ENCODE peak calls at places on chromosomes 5 and 9, in nine cellular contexts. H is mesenchymal stem cell; Q is CD8-positive, alpha-beta memory T cell; S is cardiac muscle cell; N is H1; E is lower lobe of right lung; A is heart left ventricle; X is left ventricle myocardium inferior; G is hepatocyte. M is an unnamed sample.

GRCh38 chr9:93992830-93993229 is 37.7 kb upstream of the BARX1 start:
- DNase-seq in H (no peak), Q (no peak), S (no peak), N (no peak), E (no peak), A (no peak), X (no peak), G (no peak), M (no peak)

GRCh38 chr9:134517069-134517680 is 124.4 kb upstream of the COL5A1 start:
- DNase-seq in H (no peak), Q (no peak), S (no peak), N (no peak), E (no peak), A (no peak), X (no peak), G (no peak), M (no peak)

GRCh38 chr9:36191290-36191645 is 547 bp downstream of the CLTA start:
- DNase-seq in H (peak; percentile 45), Q (peak; percentile 59), S (peak; percentile 41), N (no peak), E (peak; percentile 61), A (no peak), X (peak; percentile 41), G (peak; percentile 42), M (peak; percentile 35)

GRCh38 chr9:81787747-81788632 is 98.6 kb upstream of the TLE1 start:
- DNase-seq in H (peak; percentile 90), Q (no peak), S (peak; percentile 98), N (no peak), E (no peak), A (no peak), X (no peak), G (peak; percentile 78), M (peak; percentile 45)

GRCh38 chr9:137381501-137382443 is 41.2 kb downstream of the EXD3 start:
- DNase-seq in H (no peak), Q (peak; percentile 44), S (no peak), N (no peak), E (peak; percentile 36), A (no peak), X (no peak), G (no peak), M (no peak)

GRCh38 chr5:981466-981865 is 27.1 kb upstream of the NKD2 start:
- DNase-seq in H (no peak), Q (no peak), S (no peak), N (no peak), E (no peak), A (no peak), X (no peak), G (peak; percentile 5), M (no peak)

GRCh38 chr9:133644968-133645765 is 9.0 kb downstream of the DBH start:
- DNase-seq in H (no peak), Q (no peak), S (no peak), N (no peak), E (no peak), A (no peak), X (no peak), G (no peak), M (no peak)

GRCh38 chr9:19748278-19749126 is 40.3 kb downstream of the SLC24A2 start:
- DNase-seq in H (peak; percentile 7), Q (no peak), S (peak; percentile 63), N (no peak), E (no peak), A (no peak), X (no peak), G (no peak), M (no peak)

GRCh38 chr9:77392328-77392727 is 215.0 kb downstream of the VPS13A start:
- DNase-seq in H (no peak), Q (no peak), S (no peak), N (no peak), E (no peak), A (no peak), X (no peak), G (peak; percentile 37), M (peak; percentile 15)

GRCh38 chr9:121756477-121757285 is 105.2 kb downstream of the DAB2IP start:
- DNase-seq in H (no peak), Q (no peak), S (no peak), N (no peak), E (no peak), A (no peak), X (no peak), G (no peak), M (no peak)

DNA sequence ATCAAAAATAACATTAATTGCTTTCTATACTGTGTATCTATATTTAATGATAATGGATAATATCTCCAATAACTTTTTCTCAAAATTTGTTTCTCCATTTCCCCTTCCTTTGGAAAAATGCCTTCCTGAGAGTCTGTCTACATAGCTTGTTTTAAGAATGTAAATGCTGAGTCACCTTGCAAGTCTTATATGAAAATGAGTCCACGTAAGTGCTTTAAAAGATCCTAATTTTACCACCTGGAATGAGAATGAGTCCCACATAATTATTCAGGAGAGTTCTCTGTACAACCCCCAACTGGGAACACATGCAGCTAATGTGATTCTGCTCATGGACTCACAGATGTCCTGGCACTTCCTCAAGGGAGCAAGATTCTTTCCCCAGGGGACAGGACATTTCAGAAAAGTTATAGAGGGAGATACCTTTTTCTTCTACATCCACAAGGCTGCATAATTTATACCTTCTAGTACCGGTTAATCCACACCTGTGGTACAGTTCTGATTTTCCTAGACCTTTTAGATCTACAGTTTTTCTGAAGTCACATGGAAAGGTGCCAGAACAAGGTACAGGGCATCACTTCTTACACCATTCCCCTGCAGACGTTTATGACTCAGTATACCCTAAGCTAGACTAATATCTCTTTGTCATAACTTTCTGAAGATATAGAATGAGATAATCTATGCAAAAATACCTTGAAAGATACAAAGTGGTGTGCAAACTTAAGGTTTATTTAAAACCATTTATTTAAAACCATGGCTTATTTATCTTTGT is 314.1 kb downstream of the CETN3 start:
- DNase-seq in H (no peak), Q (no peak), S (no peak), N (no peak), E (no peak), A (no peak), X (no peak), G (no peak), M (no peak)
- H3K27ac ChIP-seq in H (no peak overlapping the region), Q (no peak overlapping the region), S (no peak overlapping the region), N (no peak overlapping the region), E (no peak overlapping the region), A (no peak overlapping the region), X (no peak overlapping the region), G (no peak overlapping the region), M (no peak overlapping the region)

DNA sequence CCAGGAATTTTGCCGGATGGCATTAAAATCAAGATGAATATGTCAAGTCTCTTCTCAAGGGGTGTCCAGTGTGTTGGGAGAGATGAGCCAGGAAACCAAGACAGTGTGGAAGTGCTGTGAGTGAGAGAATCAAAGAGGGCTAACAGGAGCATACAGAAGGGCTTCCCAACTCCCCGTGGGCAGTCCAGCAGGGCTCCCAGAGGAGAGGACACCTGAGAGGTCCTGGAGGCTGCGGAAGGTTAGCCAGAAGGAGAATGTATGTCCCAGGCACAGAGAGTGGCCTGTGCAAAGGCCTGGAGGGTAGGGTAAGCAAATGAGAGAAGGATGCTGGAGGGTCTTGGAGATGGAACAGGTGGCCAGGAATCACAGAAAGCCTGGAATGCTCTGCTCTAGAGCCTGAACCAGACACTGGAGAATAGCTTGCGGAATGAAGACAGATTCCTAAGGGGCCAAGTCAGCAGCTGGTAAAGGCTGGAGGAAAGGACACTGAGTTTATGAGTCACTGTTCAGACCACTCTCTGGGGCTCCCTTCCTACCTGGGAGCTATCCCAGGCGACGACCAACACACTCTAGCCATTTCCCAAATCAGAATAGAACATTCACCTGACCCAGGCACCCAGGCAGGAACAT is 59.4 kb downstream of the SLC22A5 start:
- DNase-seq in H (peak; percentile 92), Q (no peak), S (peak; percentile 63), N (no peak), E (no peak), A (no peak), X (no peak), G (peak; percentile 66), M (no peak)
- H3K4me1 ChIP-seq in H (peaks cover 28% of the 10 kb centered on the region), Q (peaks cover 95% of the 10 kb centered on the region), S (peaks cover 12% of the 10 kb centered on the region), N (peaks cover 4% of the 10 kb centered on the region), E (peaks cover 99% of the 10 kb centered on the region), A (peaks cover 72% of the 10 kb centered on the region), X (peaks cover 99% of the 10 kb centered on the region), G (peaks cover 44% of the 10 kb centered on the region), M (peaks cover 79% of the 10 kb centered on the region)

DNA sequence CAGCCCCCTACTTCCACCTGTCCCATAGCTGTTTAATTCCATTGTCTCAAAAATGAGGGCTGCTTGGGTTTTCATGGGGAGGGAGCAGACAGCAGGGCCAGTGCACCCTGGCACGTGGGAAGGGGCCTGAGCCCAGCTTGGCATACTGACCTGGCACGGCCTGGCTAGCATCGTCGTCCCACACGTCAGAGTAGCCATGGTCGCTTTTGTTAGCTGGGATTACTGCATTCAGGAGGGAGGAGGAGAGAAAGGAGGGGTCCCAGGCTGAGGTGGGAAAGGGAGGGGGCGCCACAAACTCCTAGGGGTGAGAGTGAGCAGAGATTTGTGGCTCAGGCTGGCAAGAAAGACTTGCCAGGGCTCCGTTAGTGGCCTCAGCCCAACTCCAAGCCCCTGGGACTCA is 21.1 kb upstream of the CYSTM1 start:
- DNase-seq in H (no peak), Q (no peak), S (no peak), N (no peak), E (no peak), A (no peak), X (no peak), G (no peak), M (no peak)
- H3K27ac ChIP-seq in H (no peak overlapping the region), Q (no peak overlapping the region), S (no peak overlapping the region), N (no peak overlapping the region), E (no peak overlapping the region), A (no peak overlapping the region), X (no peak overlapping the region), G (no peak overlapping the region), M (no peak overlapping the region)

DNA sequence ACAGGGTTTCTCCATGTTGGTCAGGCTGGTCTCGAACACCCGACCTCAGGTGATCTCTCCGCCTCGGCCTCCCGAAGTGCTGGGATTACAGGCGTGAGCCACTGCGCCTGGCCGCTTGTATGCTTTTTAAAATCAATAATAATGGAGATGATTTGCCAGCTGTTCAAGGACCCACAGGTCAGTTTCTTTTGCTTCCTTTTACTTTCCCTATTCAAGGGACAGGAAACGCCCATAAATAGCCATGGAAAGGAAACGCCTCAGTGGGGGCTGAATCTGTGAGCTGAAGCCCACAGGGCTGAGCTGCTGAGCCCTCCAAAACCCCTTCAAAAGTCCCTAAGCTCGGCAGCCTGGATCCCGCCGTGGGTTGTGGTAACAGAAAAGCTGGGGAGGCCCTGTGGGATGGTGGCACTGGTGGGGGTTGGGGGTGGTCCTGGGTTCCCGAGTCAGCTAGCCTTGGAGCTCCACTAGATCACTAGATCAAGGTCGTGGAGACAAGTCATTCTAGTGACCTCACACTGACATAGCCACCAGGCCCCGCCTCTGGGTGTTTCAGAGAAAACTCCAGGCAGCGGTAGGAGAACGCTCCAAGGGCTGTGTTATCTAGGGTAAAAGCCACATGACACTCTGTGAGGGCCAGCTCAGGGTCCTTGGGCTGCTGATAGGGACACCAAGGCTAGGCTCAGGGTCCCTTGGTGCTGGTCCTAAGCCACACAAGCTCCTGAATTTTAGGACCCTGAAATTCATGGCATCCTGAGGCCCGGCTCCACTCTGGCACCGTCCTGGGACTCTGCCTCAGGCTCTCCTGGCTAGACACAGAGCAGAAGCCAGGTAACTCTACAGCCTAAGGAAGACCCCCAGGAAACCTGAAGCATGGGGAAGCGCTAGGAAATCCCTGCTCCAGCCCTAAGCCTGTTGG is 18.0 kb upstream of the DUSP1 start:
- DNase-seq in H (peak; percentile 79), Q (no peak), S (no peak), N (no peak), E (peak; percentile 75), A (peak; percentile 80), X (peak; percentile 37), G (peak; percentile 85), M (peak; percentile 73)
- H3K4me1 ChIP-seq in H (peaks cover 24% of the 10 kb centered on the region), Q (no peaks in the 10 kb centered on the region), S (peaks cover 23% of the 10 kb centered on the region), N (no peaks in the 10 kb centered on the region), E (peaks cover 48% of the 10 kb centered on the region), A (peaks cover 11% of the 10 kb centered on the region), X (peaks cover 34% of the 10 kb centered on the region), G (peaks cover 29% of the 10 kb centered on the region), M (peaks cover 21% of the 10 kb centered on the region)

GRCh38 chr9:87206064-87206661 is 258.9 kb upstream of the GAS1 start:
- DNase-seq in H (peak; percentile 70), Q (no peak), S (no peak), N (no peak), E (no peak), A (no peak), X (no peak), G (no peak), M (no peak)
- H3K27ac ChIP-seq in H (no peak overlapping the region), Q (no peak overlapping the region), S (no peak overlapping the region), N (no peak overlapping the region), E (no peak overlapping the region), A (no peak overlapping the region), X (no peak overlapping the region), G (no peak overlapping the region), M (no peak overlapping the region)

M was measured in transverse colon.